ENCODE peak calls at places on chromosomes 12 and 14, in six cellular contexts. V, O, L, E, S and H are unnamed samples.

GRCh38 chr12:89873745-89874144 is 165.1 kb upstream of the ATP2B1 start:
- DNase-seq in S (peak), L (no peak), E (peak), V (no peak), O (peak), H (peak)

GRCh38 chr12:62537544-62537943 is 70.9 kb downstream of the MON2 start:
- DNase-seq in E (peak), L (no peak), S (no peak), O (peak), V (peak), H (no peak)

GRCh38 chr14:60195179-60195810 is 30.1 kb upstream of the DHRS7 start:
- DNase-seq in L (no peak), E (no peak), S (peak), V (no peak), O (no peak), H (peak)

GRCh38 chr12:47930634-47931033 is 25.8 kb upstream of the VDR start:
- DNase-seq in S (no peak), O (no peak), V (no peak), L (no peak), E (no peak), H (no peak)

GRCh38 chr12:106082216-106083175 is 56.3 kb downstream of the NUAK1 start:
- DNase-seq in E (peak), S (no peak), V (no peak), O (peak), L (no peak), H (no peak)

GRCh38 chr14:20998674-20999366 is at the start of gene SLC39A2:
- DNase-seq in V (peak), S (no peak), E (peak), L (peak), O (peak), H (no peak)

GRCh38 chr14:93132472-93133065 is 16.8 kb upstream of the ITPK1 start:
- DNase-seq in L (peak), E (peak), V (no peak), S (peak), O (peak), H (peak)

GRCh38 chr12:55718020-55718419 is 2.2 kb upstream of the RDH5 start:
- DNase-seq in E (peak), S (no peak), O (no peak), L (peak), V (no peak), H (no peak)

GRCh38 chr14:68814376-68815287 is 21.8 kb upstream of the ZFP36L1 start:
- DNase-seq in S (peak), V (peak), O (peak), L (peak), E (peak), H (peak)

GRCh38 chr12:12724421-12725085 is 7.4 kb downstream of the CDKN1B start:
- DNase-seq in L (no peak), O (peak), E (peak), V (no peak), S (peak), H (peak)

GRCh38 chr12:54592316-54592715 is 3.9 kb upstream of the PPP1R1A start:
- DNase-seq in V (peak), L (no peak), S (no peak), O (no peak), E (peak), H (no peak)

GRCh38 chr12:52132754-52133161 is 53.3 kb downstream of the SMIM41 start:
- DNase-seq in V (no peak), S (no peak), L (no peak), E (no peak), O (no peak), H (no peak)

GRCh38 chr14:77022219-77022852 is 6.2 kb downstream of the IRF2BPL start:
- DNase-seq in S (no peak), V (no peak), E (no peak), O (peak), L (no peak), H (no peak)

GRCh38 chr12:120977531-120978295 is 630 bp upstream of the HNF1A start:
- DNase-seq in L (no peak), V (no peak), S (no peak), O (no peak), E (no peak), H (no peak)

GRCh38 chr12:42039146-42039545 is 105.5 kb downstream of the GXYLT1 start:
- DNase-seq in V (peak), E (peak), O (no peak), S (no peak), L (no peak), H (no peak)

GRCh38 chr14:62162998-62163589 is 400.9 kb downstream of the SNAPC1 start:
- DNase-seq in L (peak), E (peak), V (peak), O (peak), S (peak), H (peak)

GRCh38 chr12:19978193-19978592 is 390.1 kb upstream of the PDE3A start:
- DNase-seq in O (peak), L (no peak), V (peak), E (peak), S (no peak), H (no peak)

GRCh38 chr14:92542766-92543554 is 29.4 kb downstream of the RIN3 start:
- DNase-seq in V (no peak), S (no peak), L (no peak), E (no peak), O (no peak), H (no peak)

GRCh38 chr12:20212658-20213387 is 155.5 kb upstream of the PDE3A start:
- DNase-seq in O (peak), V (peak), E (peak), L (peak), S (no peak), H (no peak)

GRCh38 chr14:96143906-96144305 is 60.7 kb upstream of the BDKRB2 start:
- DNase-seq in E (peak), L (no peak), O (no peak), V (no peak), S (no peak), H (no peak)

GRCh38 chr14:95307402-95308041 is 12.2 kb downstream of the CLMN start:
- DNase-seq in O (peak), S (no peak), L (no peak), V (no peak), E (no peak), H (no peak)

GRCh38 chr12:9906888-9907287 is 25.3 kb downstream of the CLEC2A start:
- DNase-seq in O (no peak), L (no peak), V (peak), S (no peak), E (peak), H (no peak)

GRCh38 chr14:102982852-102983470 is 60.5 kb downstream of the AMN start:
- DNase-seq in S (no peak), L (no peak), E (no peak), V (no peak), O (no peak), H (no peak)

GRCh38 chr14:74505831-74506230 is 12.3 kb downstream of the ISCA2 start:
- DNase-seq in E (no peak), S (peak), V (no peak), O (no peak), L (no peak), H (no peak)

GRCh38 chr14:75323571-75323970 is 44.9 kb downstream of the FOS start:
- DNase-seq in O (no peak), V (peak), S (no peak), L (no peak), E (peak), H (no peak)

GRCh38 chr14:83342590-83342989 is 1808.9 kb upstream of the SEL1L start:
- DNase-seq in V (no peak), E (no peak), O (no peak), L (no peak), S (no peak), H (no peak)

GRCh38 chr12:79634957-79635471 is 55.8 kb downstream of the PAWR start:
- DNase-seq in E (peak), V (peak), S (no peak), L (no peak), O (peak), H (no peak)

GRCh38 chr14:65226824-65227604 is 124.7 kb upstream of the MAX start:
- DNase-seq in E (no peak), O (peak), L (no peak), S (no peak), V (no peak), H (no peak)

GRCh38 chr14:68881396-68881795 is 88.5 kb upstream of the ZFP36L1 start:
- DNase-seq in V (no peak), S (no peak), E (no peak), L (no peak), O (no peak), H (no peak)

GRCh38 chr12:11763760-11764520 is 114.5 kb downstream of the ETV6 start:
- DNase-seq in V (no peak), L (no peak), O (peak), S (no peak), E (peak), H (no peak)

GRCh38 chr12:28883406-28883997 is 265.6 kb upstream of the FAR2 start:
- DNase-seq in S (no peak), O (peak), V (no peak), L (no peak), E (no peak), H (no peak)

GRCh38 chr12:119868992-119869391 is 8.1 kb downstream of the CIT start:
- DNase-seq in E (peak), S (no peak), O (no peak), V (peak), L (no peak), H (no peak)

GRCh38 chr14:23308721-23309445 is 2.2 kb downstream of the BCL2L2 start:
- DNase-seq in L (no peak), S (no peak), E (no peak), V (no peak), O (no peak), H (no peak)

GRCh38 chr14:23306412-23307145 is at the start of gene BCL2L2:
- DNase-seq in L (peak), O (peak), V (peak), E (peak), S (peak), H (peak)

GRCh38 chr14:23306113-23306411 is 571 bp upstream of the BCL2L2 start:
- DNase-seq in O (no peak), E (no peak), V (no peak), S (no peak), L (no peak), H (no peak)

GRCh38 chr14:23307687-23308644 is 1.3 kb downstream of the BCL2L2 start:
- DNase-seq in E (peak), S (no peak), L (no peak), O (no peak), V (peak), H (no peak)

DNA sequence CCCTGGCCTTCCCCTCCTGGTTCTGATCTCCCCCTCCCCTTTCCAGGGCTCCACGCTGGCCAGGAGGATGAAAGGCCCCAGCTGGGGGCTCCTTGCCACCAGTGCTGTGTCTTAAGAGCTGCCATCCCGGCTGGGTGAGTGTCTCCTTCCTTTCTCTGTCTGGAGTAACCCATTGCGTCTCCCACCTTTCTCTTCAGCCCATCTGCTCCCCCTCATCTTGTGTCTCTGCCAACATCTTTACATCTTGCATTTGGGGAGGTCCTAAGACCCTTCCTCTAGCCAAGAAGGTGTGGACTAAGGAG is 464 bp downstream of the BCL2L2 start:
- DNase-seq in L (no peak), E (no peak), S (no peak), O (no peak), V (no peak), H (no peak)
- H3K4me2 ChIP-seq in L (peak), E (peak), S (peak), O (peak), V (peak), H (peak)

DNA sequence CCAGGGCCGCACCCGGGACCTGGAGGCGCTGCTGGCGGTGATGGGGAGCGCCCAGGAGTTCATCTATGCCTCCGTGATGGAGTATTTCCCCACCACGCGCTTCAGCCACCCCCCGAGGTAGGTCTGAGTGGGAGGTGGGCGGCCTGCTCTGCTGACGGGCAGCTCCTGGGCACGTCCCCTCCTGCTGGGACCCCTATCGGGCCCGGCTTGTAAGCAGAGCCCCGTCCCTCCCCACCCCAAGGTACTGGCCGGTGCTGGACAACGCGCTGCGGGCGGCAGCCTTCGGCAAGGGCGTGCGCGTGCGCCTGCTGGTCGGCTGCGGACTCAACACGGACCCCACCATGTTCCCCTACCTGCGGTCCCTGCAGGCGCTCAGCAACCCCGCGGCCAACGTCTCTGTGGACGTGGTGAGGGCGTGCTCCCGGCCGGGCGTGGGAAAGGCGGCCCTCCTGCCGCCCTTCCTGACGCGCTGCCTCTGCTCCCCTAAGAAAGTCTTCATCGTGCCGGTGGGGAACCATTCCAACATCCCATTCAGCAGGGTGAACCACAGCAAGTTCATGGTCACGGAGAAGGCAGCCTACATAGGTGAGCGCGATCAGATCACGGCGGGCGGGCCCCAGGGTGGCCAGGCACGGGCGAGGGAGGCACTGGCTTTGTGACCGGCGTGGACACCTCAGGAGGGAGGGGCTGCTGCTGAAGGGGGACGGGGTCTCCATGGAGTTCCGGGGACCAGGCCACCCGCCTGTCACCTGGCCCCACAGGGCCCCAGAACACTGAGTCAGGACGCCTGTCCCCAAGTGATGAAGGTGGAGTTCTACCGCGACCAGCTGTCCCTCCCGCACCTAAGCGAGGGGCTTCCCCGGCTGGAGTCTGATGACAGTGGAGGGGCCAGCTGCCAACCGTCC is 7.3 kb downstream of the PLD4 start:
- DNase-seq in V (no peak), O (no peak), L (peak), E (peak), S (no peak), H (no peak)
- H3K4me2 ChIP-seq in V (no peak), O (peak), L (peak), E (peak), S (no peak), H (no peak)

GRCh38 chr14:91126761-91127160 is 12.9 kb downstream of the DGLUCY start:
- DNase-seq in S (no peak), E (no peak), L (no peak), O (no peak), V (no peak), H (no peak)
- H3K4me2 ChIP-seq in S (no peak), E (no peak), L (no peak), O (no peak), V (no peak), H (no peak)

GRCh38 chr12:104604070-104604994 is 147.6 kb downstream of the CHST11 start:
- DNase-seq in O (peak), V (peak), L (peak), S (peak), E (peak), H (no peak)
- H3K4me2 ChIP-seq in O (no peak), V (peak), L (no peak), S (peak), E (peak), H (no peak)